ENCODE peak calls at places on chromosomes 3 and 15, in seven cellular contexts. One of them, this sample, is unnamed.

GRCh38 chr15:69782809-69783208 is 314.9 kb downstream of the TLE3 start:
- DNase-seq in hepatocyte: peak; percentile 72
- DNase-seq in PC-3: no peak
- DNase-seq in MM.1S: no peak
- DNase-seq in GM23338: no peak
- DNase-seq in GM23248: no peak
- DNase-seq in SK-N-SH: no peak
- DNase-seq in this sample: peak; percentile 81

GRCh38 chr15:76865548-76865991 is 39.6 kb downstream of the SCAPER start:
- DNase-seq in GM23248: peak; percentile 0
- DNase-seq in MM.1S: no peak
- DNase-seq in PC-3: no peak
- DNase-seq in SK-N-SH: no peak
- DNase-seq in hepatocyte: no peak
- DNase-seq in GM23338: no peak
- DNase-seq in this sample: no peak

GRCh38 chr3:184116017-184116416 is 19.1 kb upstream of the EIF2B5 start:
- DNase-seq in hepatocyte: no peak
- DNase-seq in GM23338: no peak
- DNase-seq in PC-3: no peak
- DNase-seq in SK-N-SH: no peak
- DNase-seq in GM23248: no peak
- DNase-seq in MM.1S: no peak
- DNase-seq in this sample: no peak

GRCh38 chr3:172009736-172010254 is 29.6 kb upstream of the FNDC3B start:
- DNase-seq in hepatocyte: no peak
- DNase-seq in PC-3: no peak
- DNase-seq in GM23248: no peak
- DNase-seq in SK-N-SH: no peak
- DNase-seq in GM23338: no peak
- DNase-seq in MM.1S: no peak
- DNase-seq in this sample: no peak

GRCh38 chr3:195908439-195909293 is at the start of gene TNK2:
- DNase-seq in MM.1S: peak; percentile 58
- DNase-seq in GM23338: peak; percentile 52
- DNase-seq in GM23248: peak; percentile 67
- DNase-seq in hepatocyte: peak; percentile 63
- DNase-seq in PC-3: peak; percentile 16
- DNase-seq in SK-N-SH: peak; percentile 57
- DNase-seq in this sample: peak; percentile 60

GRCh38 chr3:127985655-127986225 is 66.5 kb upstream of the SEC61A1 start:
- DNase-seq in GM23338: no peak
- DNase-seq in MM.1S: no peak
- DNase-seq in PC-3: no peak
- DNase-seq in SK-N-SH: no peak
- DNase-seq in GM23248: no peak
- DNase-seq in hepatocyte: no peak
- DNase-seq in this sample: no peak

GRCh38 chr3:52453496-52454234 is at the start of gene TNNC1:
- DNase-seq in MM.1S: no peak
- DNase-seq in GM23338: peak; percentile 71
- DNase-seq in SK-N-SH: no peak
- DNase-seq in hepatocyte: peak; percentile 71
- DNase-seq in PC-3: no peak
- DNase-seq in GM23248: no peak
- DNase-seq in this sample: no peak

GRCh38 chr15:38795471-38796245 is 231.0 kb upstream of the RASGRP1 start:
- DNase-seq in GM23248: peak; percentile 64
- DNase-seq in SK-N-SH: no peak
- DNase-seq in MM.1S: no peak
- DNase-seq in hepatocyte: no peak
- DNase-seq in GM23338: no peak
- DNase-seq in PC-3: no peak
- DNase-seq in this sample: no peak

GRCh38 chr3:138381413-138381901 is 33.1 kb downstream of the MRAS start:
- DNase-seq in PC-3: no peak
- DNase-seq in SK-N-SH: no peak
- DNase-seq in GM23248: peak; percentile 39
- DNase-seq in MM.1S: no peak
- DNase-seq in GM23338: no peak
- DNase-seq in hepatocyte: no peak
- DNase-seq in this sample: no peak

GRCh38 chr3:70963412-70963811 is 620.1 kb downstream of the FOXP1 start:
- DNase-seq in hepatocyte: no peak
- DNase-seq in PC-3: peak; percentile 45
- DNase-seq in MM.1S: no peak
- DNase-seq in GM23248: no peak
- DNase-seq in SK-N-SH: no peak
- DNase-seq in GM23338: peak; percentile 22
- DNase-seq in this sample: no peak

GRCh38 chr15:40323239-40323952 is at the start of gene INAFM2:
- DNase-seq in SK-N-SH: peak; percentile 98
- DNase-seq in MM.1S: peak; percentile 98
- DNase-seq in GM23338: peak; percentile 97
- DNase-seq in PC-3: peak; percentile 93
- DNase-seq in GM23248: peak; percentile 90
- DNase-seq in hepatocyte: peak; percentile 95
- DNase-seq in this sample: peak; percentile 94

GRCh38 chr15:40327338-40327917 is 3.9 kb downstream of the INAFM2 start:
- DNase-seq in PC-3: no peak
- DNase-seq in hepatocyte: no peak
- DNase-seq in SK-N-SH: no peak
- DNase-seq in GM23248: no peak
- DNase-seq in GM23338: peak; percentile 30
- DNase-seq in MM.1S: peak; percentile 57
- DNase-seq in this sample: no peak

GRCh38 chr15:40323953-40324937 is 753 bp downstream of the INAFM2 start:
- DNase-seq in hepatocyte: no peak
- DNase-seq in GM23248: peak; percentile 56
- DNase-seq in SK-N-SH: peak; percentile 78
- DNase-seq in GM23338: peak; percentile 61
- DNase-seq in MM.1S: peak; percentile 31
- DNase-seq in PC-3: no peak
- DNase-seq in this sample: no peak

GRCh38 chr15:40325700-40326099 is 2.2 kb downstream of the INAFM2 start:
- DNase-seq in GM23338: no peak
- DNase-seq in SK-N-SH: no peak
- DNase-seq in GM23248: no peak
- DNase-seq in hepatocyte: no peak
- DNase-seq in PC-3: no peak
- DNase-seq in MM.1S: no peak
- DNase-seq in this sample: no peak

DNA sequence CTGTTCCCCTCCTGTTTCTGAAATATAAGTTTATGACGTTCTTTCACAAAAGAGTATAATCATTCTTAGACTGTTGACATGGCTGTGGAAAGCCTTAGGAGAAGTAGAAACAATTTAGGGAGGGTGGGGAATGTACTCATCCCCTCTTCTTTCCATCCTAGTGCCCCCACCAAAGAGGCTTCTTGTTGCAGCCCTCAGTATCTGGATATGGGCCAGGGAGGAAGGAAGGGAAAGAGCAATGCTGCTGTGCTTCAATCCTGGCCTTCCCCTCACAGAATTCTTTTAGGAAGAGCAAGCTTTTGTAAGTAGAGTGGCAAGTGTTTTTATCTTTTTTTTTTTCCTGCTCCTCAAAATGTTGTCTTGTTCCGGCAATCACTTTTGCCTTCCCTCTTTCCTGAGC is 1.7 kb downstream of the INAFM2 start:
- DNase-seq in PC-3: no peak
- DNase-seq in hepatocyte: no peak
- DNase-seq in GM23338: no peak
- DNase-seq in SK-N-SH: no peak
- DNase-seq in MM.1S: no peak
- DNase-seq in GM23248: peak; percentile 26
- DNase-seq in this sample: no peak
- H3K4me1 ChIP-seq in PC-3: peaks cover 14% of the 10 kb centered on the region
- H3K4me1 ChIP-seq in hepatocyte: peaks cover 25% of the 10 kb centered on the region
- H3K4me1 ChIP-seq in GM23338: peaks cover 65% of the 10 kb centered on the region
- H3K4me1 ChIP-seq in SK-N-SH: peaks cover 21% of the 10 kb centered on the region
- H3K4me1 ChIP-seq in MM.1S: peaks cover 59% of the 10 kb centered on the region
- H3K4me1 ChIP-seq in GM23248: peaks cover 45% of the 10 kb centered on the region
- H3K4me1 ChIP-seq in this sample: peaks cover 6% of the 10 kb centered on the region

DNA sequence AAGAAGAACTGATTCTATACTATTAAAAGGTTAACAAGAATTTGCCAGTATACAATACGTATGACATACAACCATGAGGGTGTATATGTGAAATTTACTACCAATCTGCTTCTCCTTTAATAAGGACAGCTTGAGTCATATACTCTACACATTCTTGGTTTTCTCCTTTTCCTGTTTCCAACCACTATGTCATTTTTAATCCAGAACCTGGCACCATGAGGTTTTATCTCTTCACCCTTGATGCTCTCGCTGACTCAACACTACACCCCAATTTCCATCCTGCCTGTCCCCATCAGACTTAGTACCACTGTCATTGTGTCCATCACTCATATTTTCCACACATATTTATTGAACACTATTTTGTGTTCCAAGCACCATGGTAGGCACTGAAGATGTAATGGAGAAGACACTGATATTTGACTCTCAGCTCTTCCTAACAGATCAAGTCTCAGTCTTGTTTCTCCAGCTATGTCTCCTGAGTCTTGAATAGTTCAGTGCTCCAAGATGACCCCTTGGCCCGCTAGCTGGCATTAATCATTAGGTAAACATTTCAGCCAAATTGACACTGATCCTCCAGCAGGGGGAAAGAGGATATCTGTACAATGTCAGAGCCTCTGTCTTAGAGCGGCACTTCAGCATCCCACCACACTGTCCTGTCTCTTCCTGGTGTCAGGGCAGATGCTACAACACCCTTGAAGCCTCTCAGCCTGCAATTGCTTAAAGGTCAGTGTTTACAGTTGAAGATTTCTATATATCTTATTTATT is 11.2 kb upstream of the COL8A1 start:
- DNase-seq in GM23248: peak; percentile 43
- DNase-seq in GM23338: no peak
- DNase-seq in MM.1S: peak; percentile 38
- DNase-seq in SK-N-SH: no peak
- DNase-seq in hepatocyte: no peak
- DNase-seq in PC-3: peak; percentile 78
- DNase-seq in this sample: no peak
- H2AFZ ChIP-seq in GM23248: no peak overlapping the region
- H2AFZ ChIP-seq in GM23338: no peak overlapping the region
- H2AFZ ChIP-seq in MM.1S: no peak overlapping the region
- H2AFZ ChIP-seq in SK-N-SH: peak overlapping the region; percentile 9
- H2AFZ ChIP-seq in hepatocyte: no peak overlapping the region
- H2AFZ ChIP-seq in PC-3: no peak overlapping the region
- H2AFZ ChIP-seq in this sample: no peak overlapping the region

DNA sequence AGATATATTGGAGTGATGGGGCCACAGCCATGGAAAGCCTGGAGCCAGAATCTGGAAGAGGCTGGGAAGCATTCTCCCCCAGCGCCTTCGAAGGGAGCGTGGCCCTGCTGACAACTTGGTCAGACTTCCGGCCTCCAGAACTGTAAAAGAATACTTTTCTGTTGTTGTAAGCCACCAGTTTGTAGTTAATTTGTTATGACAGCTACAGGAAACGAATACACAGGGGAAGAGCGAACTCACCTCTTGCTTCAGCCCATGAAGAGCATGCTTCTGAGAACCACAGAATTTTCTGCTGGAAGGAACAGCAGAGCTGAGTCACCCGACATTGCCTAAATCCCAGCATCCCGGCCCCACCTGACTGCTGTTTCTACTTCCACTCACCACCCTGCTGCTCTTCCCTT is 501.7 kb downstream of the SHQ1 start:
- DNase-seq in SK-N-SH: no peak
- DNase-seq in hepatocyte: peak; percentile 68
- DNase-seq in MM.1S: no peak
- DNase-seq in PC-3: peak; percentile 62
- DNase-seq in GM23248: peak; percentile 99
- DNase-seq in GM23338: no peak
- DNase-seq in this sample: no peak
- H3K9me2 ChIP-seq in SK-N-SH: no peaks in the 10 kb centered on the region
- H3K9me2 ChIP-seq in hepatocyte: no peaks in the 10 kb centered on the region
- H3K9me2 ChIP-seq in MM.1S: no peaks in the 10 kb centered on the region
- H3K9me2 ChIP-seq in PC-3: no peaks in the 10 kb centered on the region
- H3K9me2 ChIP-seq in GM23248: no peaks in the 10 kb centered on the region
- H3K9me2 ChIP-seq in GM23338: no peaks in the 10 kb centered on the region
- H3K9me2 ChIP-seq in this sample: no peaks in the 10 kb centered on the region

DNA sequence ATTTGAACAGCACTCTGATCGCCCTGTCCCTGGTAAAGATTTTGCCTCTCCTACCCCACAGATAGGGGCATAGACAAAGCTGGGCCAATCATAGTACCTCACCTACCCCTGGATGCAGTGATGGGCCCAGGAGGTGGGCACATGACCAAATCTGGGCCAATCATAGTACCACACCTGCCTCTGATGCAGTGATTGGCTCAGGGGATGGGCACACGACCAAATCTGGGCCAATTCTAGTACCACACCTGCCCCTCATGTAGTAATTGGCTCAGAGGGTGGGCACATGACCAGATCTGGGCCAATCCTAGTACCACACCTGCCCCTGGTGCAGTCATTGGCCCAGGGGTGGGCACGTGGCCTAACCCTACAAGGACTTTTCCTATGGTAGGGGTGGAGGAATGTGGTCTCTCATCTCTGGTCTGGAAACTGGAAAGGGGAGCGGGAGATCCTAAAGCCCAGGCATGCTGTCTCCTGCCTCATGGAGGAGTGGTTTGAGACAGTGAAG is 56.9 kb upstream of the MEF2A start:
- DNase-seq in hepatocyte: no peak
- DNase-seq in PC-3: peak; percentile 14
- DNase-seq in GM23338: no peak
- DNase-seq in SK-N-SH: no peak
- DNase-seq in MM.1S: no peak
- DNase-seq in GM23248: no peak
- DNase-seq in this sample: peak; percentile 27
- H3K4me1 ChIP-seq in hepatocyte: peaks cover 3% of the 10 kb centered on the region
- H3K4me1 ChIP-seq in PC-3: peaks cover 32% of the 10 kb centered on the region
- H3K4me1 ChIP-seq in GM23338: no peaks in the 10 kb centered on the region
- H3K4me1 ChIP-seq in SK-N-SH: peaks cover 14% of the 10 kb centered on the region
- H3K4me1 ChIP-seq in MM.1S: no peaks in the 10 kb centered on the region
- H3K4me1 ChIP-seq in GM23248: peaks cover 29% of the 10 kb centered on the region
- H3K4me1 ChIP-seq in this sample: peaks cover 83% of the 10 kb centered on the region